ENCODE peak calls at places on chromosomes 16 and 17, in eight cellular contexts. F is CD4-positive, alpha-beta T cell; T is heart right ventricle; S is activated CD8-positive, alpha-beta T cell treated with anti-CD3 and anti-CD28 coated beads for 36 hours; G is ascending aorta; K is pancreas; V is prostate gland; P is choroid plexus epithelial cell. U is an unnamed sample.
A peak's percentile ranks its signal among the peaks of the same experiment; 100 is the strongest.

GRCh38 chr17:34633351-34633750 is 54.0 kb downstream of the TMEM132E start:
- DNase-seq in F (no peak), T (no peak), S (no peak), G (no peak), K (no peak), V (no peak), P (no peak), U (no peak)

GRCh38 chr16:12271006-12271405 is 294.5 kb downstream of the SNX29 start:
- DNase-seq in F (no peak), T (no peak), S (peak; percentile 13), G (no peak), K (peak; percentile 12), V (no peak), P (peak; percentile 41), U (no peak)

GRCh38 chr17:76793775-76794174 is 55.9 kb downstream of the MFSD11 start:
- DNase-seq in F (no peak), T (no peak), S (peak; percentile 16), G (no peak), K (no peak), V (no peak), P (peak; percentile 53), U (no peak)

GRCh38 chr17:42154514-42154883 is 290 bp downstream of the RAB5C start:
- DNase-seq in F (no peak), T (no peak), S (no peak), G (no peak), K (no peak), V (no peak), P (no peak), U (no peak)

GRCh38 chr17:49201481-49201927 is 8.9 kb downstream of the GNGT2 start:
- DNase-seq in F (no peak), T (no peak), S (no peak), G (no peak), K (no peak), V (no peak), P (peak; percentile 31), U (no peak)

GRCh38 chr17:48528153-48528912 is 2.5 kb downstream of the HOXB1 start:
- DNase-seq in F (no peak), T (no peak), S (no peak), G (no peak), K (no peak), V (no peak), P (no peak), U (no peak)

GRCh38 chr17:5381542-5381941 is 37.9 kb downstream of the NUP88 start:
- DNase-seq in F (no peak), T (no peak), S (no peak), G (no peak), K (no peak), V (no peak), P (peak; percentile 62), U (no peak)

GRCh38 chr16:11213373-11213772 is 42.6 kb downstream of the SOCS1 start:
- DNase-seq in F (no peak), T (no peak), S (no peak), G (no peak), K (no peak), V (no peak), P (no peak), U (no peak)

GRCh38 chr17:69828087-69828486 is 246.9 kb upstream of the KCNJ16 start:
- DNase-seq in F (no peak), T (peak; percentile 17), S (no peak), G (no peak), K (no peak), V (no peak), P (peak; percentile 64), U (no peak)

GRCh38 chr17:1201132-1201702 is 21.4 kb upstream of the ABR start:
- DNase-seq in F (peak; percentile 53), T (no peak), S (peak; percentile 83), G (no peak), K (no peak), V (no peak), P (no peak), U (no peak)

GRCh38 chr17:4811471-4811870 is 4.5 kb downstream of the PLD2 start:
- DNase-seq in F (no peak), T (no peak), S (no peak), G (no peak), K (no peak), V (no peak), P (no peak), U (no peak)

GRCh38 chr16:69619514-69619913 is 53.7 kb downstream of the NFAT5 start:
- DNase-seq in F (no peak), T (no peak), S (no peak), G (no peak), K (no peak), V (no peak), P (peak; percentile 40), U (no peak)

GRCh38 chr17:41655611-41656111 is 31.3 kb upstream of the KRT17 start:
- DNase-seq in F (no peak), T (no peak), S (no peak), G (no peak), K (peak; percentile 47), V (peak; percentile 97), P (no peak), U (no peak)

GRCh38 chr17:74018116-74018515 is 185.4 kb upstream of the RPL38 start:
- DNase-seq in F (no peak), T (no peak), S (no peak), G (no peak), K (no peak), V (no peak), P (no peak), U (no peak)

GRCh38 chr17:82444941-82445521 is 5.5 kb downstream of the CYBC1 start:
- DNase-seq in F (no peak), T (peak; percentile 24), S (no peak), G (no peak), K (peak; percentile 52), V (no peak), P (no peak), U (no peak)

GRCh38 chr17:71444011-71444574 is 676.7 kb upstream of the SOX9 start:
- DNase-seq in F (no peak), T (no peak), S (no peak), G (no peak), K (no peak), V (no peak), P (no peak), U (no peak)
- TF ChIP-seq CTCF in F (no peak), T (no peak), S (no peak), G (no peak), K (no peak), V (no peak), P (no peak), U (no peak)

DNA sequence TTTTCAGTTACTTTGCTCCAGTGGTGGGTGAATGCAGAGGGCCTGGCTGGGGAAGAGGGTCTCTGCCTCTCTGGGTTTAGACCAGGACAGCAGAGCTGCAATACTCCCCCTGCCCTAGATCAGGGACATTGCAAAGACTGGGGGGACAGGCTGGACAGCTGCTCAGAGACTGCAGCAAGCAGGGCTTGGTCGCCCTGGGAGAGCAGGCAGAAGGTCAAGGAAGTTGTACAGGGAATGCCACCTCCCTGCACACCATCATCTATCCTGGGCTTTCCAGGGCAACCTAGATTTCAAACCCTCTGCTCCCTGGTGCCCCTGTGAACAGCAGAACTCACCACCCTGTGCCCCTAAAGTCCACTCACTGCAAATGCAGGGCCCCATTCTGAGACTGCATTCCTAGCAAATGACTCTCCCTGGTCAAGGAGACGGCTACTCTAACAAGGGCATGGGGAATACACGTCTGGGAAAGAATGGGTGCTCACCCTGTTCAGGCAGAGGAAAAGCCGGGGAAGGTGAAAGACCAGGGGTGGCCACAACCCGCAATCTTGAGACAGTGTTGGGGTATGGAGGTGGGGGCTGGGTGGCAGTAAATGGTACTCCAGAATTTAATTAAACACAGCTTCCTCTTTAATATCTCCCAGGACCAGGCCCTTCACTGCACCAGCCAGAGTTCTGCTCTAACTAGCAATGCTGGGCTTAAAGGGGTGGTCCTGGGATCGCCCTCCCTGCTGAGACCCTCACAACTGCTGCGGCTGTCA is 1.0 kb downstream of the KIFC3 start:
- DNase-seq in F (no peak), T (no peak), S (no peak), G (no peak), K (no peak), V (no peak), P (peak; percentile 78), U (no peak)
- TF ChIP-seq CTCF in F (no peak), T (no peak), S (no peak), G (peak; percentile 4), K (no peak), V (no peak), P (peak; percentile 9), U (no peak)

GRCh38 chr16:8929086-8929748 is 34.5 kb downstream of the USP7 start:
- DNase-seq in F (no peak), T (no peak), S (no peak), G (no peak), K (no peak), V (no peak), P (no peak), U (no peak)

GRCh38 chr16:8931864-8932263 is 31.8 kb downstream of the USP7 start:
- DNase-seq in F (peak; percentile 57), T (peak; percentile 44), S (peak; percentile 68), G (no peak), K (peak; percentile 63), V (peak; percentile 22), P (peak; percentile 74), U (no peak)

GRCh38 chr16:8925455-8925854 is 38.3 kb downstream of the USP7 start:
- DNase-seq in F (no peak), T (no peak), S (no peak), G (no peak), K (no peak), V (no peak), P (no peak), U (no peak)

GRCh38 chr16:8926827-8927226 is 36.9 kb downstream of the USP7 start:
- DNase-seq in F (no peak), T (no peak), S (no peak), G (no peak), K (no peak), V (no peak), P (no peak), U (no peak)

GRCh38 chr16:8928467-8928957 is 35.2 kb downstream of the USP7 start:
- DNase-seq in F (no peak), T (no peak), S (peak; percentile 68), G (no peak), K (no peak), V (no peak), P (peak; percentile 54), U (no peak)
- TF ChIP-seq CTCF in F (no peak), T (no peak), S (no peak), G (no peak), K (no peak), V (no peak), P (no peak), U (no peak)

DNA sequence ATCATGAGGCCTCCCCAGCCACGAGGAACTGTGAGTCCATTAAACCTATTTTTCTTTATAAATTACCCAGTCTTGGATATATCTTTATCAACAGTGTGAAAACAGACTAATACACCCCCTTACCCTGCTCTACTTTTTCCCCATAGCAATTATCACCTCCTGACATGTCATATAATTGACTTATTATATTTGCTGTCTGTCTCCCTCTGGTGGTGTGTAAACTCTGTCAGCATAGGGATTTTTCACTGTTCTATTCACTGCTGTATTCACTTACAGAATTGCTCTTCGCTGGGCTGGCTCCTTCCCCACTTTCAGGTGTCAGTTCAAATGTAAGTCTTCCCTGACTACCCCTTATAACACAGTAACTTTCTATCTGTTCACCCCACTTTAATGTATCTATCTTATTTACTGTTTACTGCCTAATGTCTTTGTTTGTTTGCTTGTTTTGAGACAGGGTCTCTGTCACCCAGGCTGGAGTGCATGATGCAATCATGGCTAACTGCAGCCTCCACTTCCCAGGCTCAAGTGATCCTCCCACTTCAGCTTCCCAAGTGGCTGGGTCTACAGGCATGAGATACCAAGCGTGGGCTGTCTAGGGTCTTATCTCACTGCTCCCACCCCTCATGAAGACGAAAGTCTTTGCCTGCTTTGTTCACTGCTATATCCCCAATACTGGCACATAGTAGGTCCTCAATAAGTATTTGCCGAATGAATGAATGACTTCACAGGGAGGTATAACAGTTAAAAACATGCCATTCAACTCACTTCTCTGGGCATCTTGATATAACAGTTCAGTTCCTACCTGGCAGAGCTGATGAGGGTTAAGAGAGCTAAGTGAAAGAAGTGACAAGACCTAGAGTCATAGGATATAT is 52.4 kb upstream of the CDH3 start:
- DNase-seq in F (no peak), T (no peak), S (peak; percentile 8), G (no peak), K (no peak), V (no peak), P (peak; percentile 41), U (no peak)
- TF ChIP-seq CTCF in F (peak; percentile 44), T (no peak), S (peak; percentile 25), G (no peak), K (no peak), V (no peak), P (peak; percentile 50), U (no peak)